ENCODE peak calls at places on chromosomes 3 and 15, in six cellular contexts. One of them, this sample, is unnamed.

GRCh38 chr3:29026959-29027358 is 253.9 kb upstream of the RBMS3 start:
- DNase-seq in natural killer cell: no peak
- DNase-seq in A549: no peak
- DNase-seq in H9: no peak
- DNase-seq in foreskin fibroblast: peak
- DNase-seq in fibroblast of pulmonary artery: no peak
- DNase-seq in this sample: no peak

GRCh38 chr3:181892848-181893247 is 181.1 kb downstream of the SOX2 start:
- DNase-seq in natural killer cell: no peak
- DNase-seq in A549: no peak
- DNase-seq in H9: no peak
- DNase-seq in foreskin fibroblast: no peak
- DNase-seq in fibroblast of pulmonary artery: no peak
- DNase-seq in this sample: no peak

GRCh38 chr15:100131321-100132224 is 210.2 kb downstream of the ADAMTS17 start:
- DNase-seq in natural killer cell: no peak
- DNase-seq in A549: peak
- DNase-seq in H9: peak
- DNase-seq in foreskin fibroblast: no peak
- DNase-seq in fibroblast of pulmonary artery: peak
- DNase-seq in this sample: peak

GRCh38 chr3:3817870-3818269 is 18.6 kb downstream of the LRRN1 start:
- DNase-seq in natural killer cell: no peak
- DNase-seq in A549: no peak
- DNase-seq in H9: no peak
- DNase-seq in foreskin fibroblast: no peak
- DNase-seq in fibroblast of pulmonary artery: no peak
- DNase-seq in this sample: no peak

GRCh38 chr3:100553618-100554372 is 55.6 kb upstream of the ADGRG7 start:
- DNase-seq in natural killer cell: no peak
- DNase-seq in A549: no peak
- DNase-seq in H9: no peak
- DNase-seq in foreskin fibroblast: no peak
- DNase-seq in fibroblast of pulmonary artery: no peak
- DNase-seq in this sample: no peak

GRCh38 chr15:100897873-100898490 is 18.4 kb downstream of the ALDH1A3 start:
- DNase-seq in natural killer cell: no peak
- DNase-seq in A549: no peak
- DNase-seq in H9: no peak
- DNase-seq in foreskin fibroblast: no peak
- DNase-seq in fibroblast of pulmonary artery: no peak
- DNase-seq in this sample: no peak

GRCh38 chr3:14431928-14432834 is 29.8 kb downstream of the SLC6A6 start:
- DNase-seq in natural killer cell: peak
- DNase-seq in A549: peak
- DNase-seq in H9: peak
- DNase-seq in foreskin fibroblast: peak
- DNase-seq in fibroblast of pulmonary artery: peak
- DNase-seq in this sample: peak

GRCh38 chr15:82833283-82833682 is 23.9 kb downstream of the WHAMM start:
- DNase-seq in natural killer cell: no peak
- DNase-seq in A549: no peak
- DNase-seq in H9: no peak
- DNase-seq in foreskin fibroblast: no peak
- DNase-seq in fibroblast of pulmonary artery: no peak
- DNase-seq in this sample: peak

GRCh38 chr3:15330031-15330596 is 2.3 kb downstream of the SH3BP5 start:
- DNase-seq in natural killer cell: no peak
- DNase-seq in A549: no peak
- DNase-seq in H9: no peak
- DNase-seq in foreskin fibroblast: peak
- DNase-seq in fibroblast of pulmonary artery: peak
- DNase-seq in this sample: no peak

GRCh38 chr3:127985216-127985615 is 67.0 kb upstream of the SEC61A1 start:
- DNase-seq in natural killer cell: no peak
- DNase-seq in A549: no peak
- DNase-seq in H9: no peak
- DNase-seq in foreskin fibroblast: no peak
- DNase-seq in fibroblast of pulmonary artery: no peak
- DNase-seq in this sample: no peak

GRCh38 chr3:56076746-56077145 is 391.5 kb downstream of the ERC2 start:
- DNase-seq in natural killer cell: no peak
- DNase-seq in A549: no peak
- DNase-seq in H9: no peak
- DNase-seq in foreskin fibroblast: no peak
- DNase-seq in fibroblast of pulmonary artery: no peak
- DNase-seq in this sample: no peak

GRCh38 chr15:50353251-50353998 is 1.6 kb downstream of the GABPB1 start:
- DNase-seq in natural killer cell: no peak
- DNase-seq in A549: no peak
- DNase-seq in H9: no peak
- DNase-seq in foreskin fibroblast: peak
- DNase-seq in fibroblast of pulmonary artery: peak
- DNase-seq in this sample: no peak

DNA sequence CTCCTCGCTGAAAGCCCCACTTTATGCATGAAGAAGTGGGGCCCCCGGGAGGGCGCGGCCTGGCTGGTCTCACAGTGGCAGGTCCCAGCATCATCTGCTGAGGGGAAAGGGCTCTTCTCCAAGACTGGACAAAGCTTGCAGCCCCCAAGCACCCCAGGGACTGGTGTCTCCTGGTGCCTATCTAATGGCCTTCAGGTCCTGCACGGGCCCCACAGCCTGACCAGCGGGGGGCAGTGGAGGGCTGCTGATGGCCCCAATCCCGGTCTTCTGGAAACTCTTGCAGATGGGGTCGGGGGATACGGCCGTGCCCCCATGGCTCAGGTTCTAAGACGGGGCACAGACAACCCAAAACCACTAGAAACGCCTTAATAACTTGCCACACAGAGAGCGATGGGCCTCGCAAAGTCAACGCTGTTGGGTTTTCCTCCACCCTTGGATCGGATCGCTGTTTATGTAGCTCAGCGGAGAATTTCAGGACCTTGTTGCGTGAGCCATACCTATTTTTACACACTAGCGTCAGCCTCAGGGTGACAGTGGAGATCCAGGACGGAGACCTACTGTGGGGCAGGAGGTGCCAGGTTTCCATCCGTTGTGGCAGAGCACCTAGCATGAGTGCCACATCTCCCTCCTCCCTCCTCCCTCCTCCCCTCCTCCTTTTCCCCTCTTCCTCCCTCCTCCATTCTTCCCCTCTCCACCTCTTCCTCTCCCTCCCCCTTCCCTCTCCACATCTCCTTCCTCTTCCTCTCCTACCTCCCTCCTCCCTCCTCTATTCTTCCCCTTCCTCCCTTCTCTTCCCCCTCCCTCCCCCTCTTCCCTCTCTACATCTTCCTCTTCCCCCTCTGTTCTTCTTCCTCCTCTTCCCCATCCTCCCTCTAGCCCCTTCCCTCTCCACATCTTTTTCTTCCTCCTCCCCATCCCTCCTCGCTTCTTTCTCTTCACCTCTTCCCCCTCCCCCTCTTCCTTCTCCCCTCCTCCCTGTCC is 79.3 kb upstream of the ALDH1L1 start:
- DNase-seq in natural killer cell: no peak
- DNase-seq in A549: no peak
- DNase-seq in H9: peak
- DNase-seq in foreskin fibroblast: no peak
- DNase-seq in fibroblast of pulmonary artery: peak
- DNase-seq in this sample: peak
- TF ChIP-seq CTCF in natural killer cell: no peak
- TF ChIP-seq CTCF in A549: no peak
- TF ChIP-seq CTCF in H9: peak
- TF ChIP-seq CTCF in foreskin fibroblast: peak
- TF ChIP-seq CTCF in fibroblast of pulmonary artery: peak
- TF ChIP-seq CTCF in this sample: no peak

GRCh38 chr3:119524931-119525662 is 26.8 kb downstream of the TIMMDC1 start:
- DNase-seq in natural killer cell: no peak
- DNase-seq in A549: no peak
- DNase-seq in H9: peak
- DNase-seq in foreskin fibroblast: peak
- DNase-seq in fibroblast of pulmonary artery: peak
- DNase-seq in this sample: no peak
- TF ChIP-seq CTCF in natural killer cell: no peak
- TF ChIP-seq CTCF in A549: peak
- TF ChIP-seq CTCF in H9: peak
- TF ChIP-seq CTCF in foreskin fibroblast: peak
- TF ChIP-seq CTCF in fibroblast of pulmonary artery: peak
- TF ChIP-seq CTCF in this sample: peak

GRCh38 chr3:58177747-58178527 is 32.8 kb downstream of the DNASE1L3 start:
- DNase-seq in natural killer cell: peak
- DNase-seq in A549: peak
- DNase-seq in H9: peak
- DNase-seq in foreskin fibroblast: peak
- DNase-seq in fibroblast of pulmonary artery: peak
- DNase-seq in this sample: peak
- TF ChIP-seq CTCF in natural killer cell: peak
- TF ChIP-seq CTCF in A549: peak
- TF ChIP-seq CTCF in H9: peak
- TF ChIP-seq CTCF in foreskin fibroblast: peak
- TF ChIP-seq CTCF in fibroblast of pulmonary artery: peak
- TF ChIP-seq CTCF in this sample: peak

DNA sequence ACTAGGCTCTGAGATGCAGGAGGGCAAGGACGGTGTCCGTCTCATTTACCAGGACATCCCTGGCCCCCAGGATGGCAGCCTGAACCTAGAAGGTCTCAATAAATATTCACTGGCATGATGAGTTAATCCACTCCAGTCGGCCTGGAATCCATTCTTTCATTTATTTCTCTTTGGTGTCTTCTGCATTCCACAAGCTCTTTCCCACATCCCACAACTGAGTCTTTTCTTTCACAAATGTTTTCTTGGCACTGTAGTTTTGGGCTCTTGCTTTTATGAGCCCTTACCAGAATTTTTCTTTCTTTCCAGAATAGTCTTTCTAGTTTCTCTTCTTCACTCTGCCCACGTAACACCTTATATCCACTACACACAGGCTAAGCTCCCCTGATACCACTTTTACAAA is 778.0 kb downstream of the AGBL1 start:
- DNase-seq in natural killer cell: no peak
- DNase-seq in A549: no peak
- DNase-seq in H9: no peak
- DNase-seq in foreskin fibroblast: no peak
- DNase-seq in fibroblast of pulmonary artery: no peak
- DNase-seq in this sample: no peak
- TF ChIP-seq CTCF in natural killer cell: no peak
- TF ChIP-seq CTCF in A549: no peak
- TF ChIP-seq CTCF in H9: no peak
- TF ChIP-seq CTCF in foreskin fibroblast: no peak
- TF ChIP-seq CTCF in fibroblast of pulmonary artery: no peak
- TF ChIP-seq CTCF in this sample: no peak

DNA sequence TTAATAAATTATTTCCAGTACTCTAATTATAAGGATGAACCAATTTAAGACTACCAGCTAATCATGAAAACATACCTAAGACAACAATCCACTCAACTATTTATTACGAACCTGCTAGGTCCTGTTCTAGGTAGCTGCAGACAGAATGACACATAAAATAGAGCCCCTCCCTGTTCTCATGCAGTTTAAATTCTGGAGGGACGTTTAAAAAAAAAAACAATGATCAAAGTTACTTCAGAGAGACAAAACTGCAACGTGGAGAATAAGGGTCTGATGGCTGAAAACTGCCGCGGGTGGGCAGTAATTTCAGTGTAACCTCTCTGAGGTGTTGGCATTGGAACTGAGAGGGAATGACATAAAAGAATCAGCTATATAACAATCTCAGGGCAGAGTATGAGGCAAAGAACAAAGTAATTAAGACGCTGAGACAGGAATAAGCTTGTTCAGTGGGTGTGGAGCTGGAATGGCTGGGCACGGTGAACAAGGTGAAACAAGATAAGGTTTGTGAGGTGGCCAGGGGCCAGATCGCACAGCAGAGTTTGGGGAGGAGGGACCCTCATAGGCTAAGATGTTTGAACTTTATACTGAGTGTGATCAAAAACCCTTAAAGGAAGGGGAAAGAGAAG is 19.5 kb downstream of the TBL1XR1 start:
- DNase-seq in natural killer cell: no peak
- DNase-seq in A549: no peak
- DNase-seq in H9: no peak
- DNase-seq in foreskin fibroblast: no peak
- DNase-seq in fibroblast of pulmonary artery: no peak
- DNase-seq in this sample: no peak
- TF ChIP-seq CTCF in natural killer cell: no peak
- TF ChIP-seq CTCF in A549: no peak
- TF ChIP-seq CTCF in H9: no peak
- TF ChIP-seq CTCF in foreskin fibroblast: no peak
- TF ChIP-seq CTCF in fibroblast of pulmonary artery: no peak
- TF ChIP-seq CTCF in this sample: no peak

GRCh38 chr3:129623447-129624118 is 17.1 kb upstream of the PLXND1 start:
- DNase-seq in natural killer cell: no peak
- DNase-seq in A549: no peak
- DNase-seq in H9: no peak
- DNase-seq in foreskin fibroblast: no peak
- DNase-seq in fibroblast of pulmonary artery: peak
- DNase-seq in this sample: peak
- TF ChIP-seq CTCF in natural killer cell: no peak
- TF ChIP-seq CTCF in A549: no peak
- TF ChIP-seq CTCF in H9: no peak
- TF ChIP-seq CTCF in foreskin fibroblast: no peak
- TF ChIP-seq CTCF in fibroblast of pulmonary artery: no peak
- TF ChIP-seq CTCF in this sample: no peak

GRCh38 chr3:190506271-190506670 is 7.6 kb upstream of the IL1RAP start:
- DNase-seq in natural killer cell: no peak
- DNase-seq in A549: no peak
- DNase-seq in H9: no peak
- DNase-seq in foreskin fibroblast: no peak
- DNase-seq in fibroblast of pulmonary artery: no peak
- DNase-seq in this sample: no peak

GRCh38 chr3:190499157-190499556 is 14.7 kb upstream of the IL1RAP start:
- DNase-seq in natural killer cell: no peak
- DNase-seq in A549: no peak
- DNase-seq in H9: no peak
- DNase-seq in foreskin fibroblast: no peak
- DNase-seq in fibroblast of pulmonary artery: no peak
- DNase-seq in this sample: no peak

GRCh38 chr3:190505381-190506003 is 8.4 kb upstream of the IL1RAP start:
- DNase-seq in natural killer cell: no peak
- DNase-seq in A549: no peak
- DNase-seq in H9: no peak
- DNase-seq in foreskin fibroblast: no peak
- DNase-seq in fibroblast of pulmonary artery: no peak
- DNase-seq in this sample: no peak

GRCh38 chr3:190504354-190505125 is 9.3 kb upstream of the IL1RAP start:
- DNase-seq in natural killer cell: no peak
- DNase-seq in A549: no peak
- DNase-seq in H9: no peak
- DNase-seq in foreskin fibroblast: no peak
- DNase-seq in fibroblast of pulmonary artery: peak
- DNase-seq in this sample: no peak
- TF ChIP-seq CTCF in natural killer cell: no peak
- TF ChIP-seq CTCF in A549: no peak
- TF ChIP-seq CTCF in H9: peak
- TF ChIP-seq CTCF in foreskin fibroblast: no peak
- TF ChIP-seq CTCF in fibroblast of pulmonary artery: peak
- TF ChIP-seq CTCF in this sample: no peak